ENCODE peak calls at places on chromosomes 6 and 20, in nine cellular contexts. Q is neural progenitor cell, G is IMR-90, A is fibroblast of lung, S is GM23248, F is PC-3, W is HCT116, P is Karpas-422, E is GM23338. K is an unnamed sample.

GRCh38 chr20:39553120-39553519 is 591.0 kb downstream of the DHX35 start:
- DNase-seq in E (no peak), A (no peak), P (no peak), G (no peak), Q (no peak), S (no peak), F (no peak), W (no peak), K (no peak)

GRCh38 chr6:7332090-7332745 is 19.2 kb upstream of the SSR1 start:
- DNase-seq in F (no peak), Q (peak; percentile 12), G (no peak), W (no peak), A (no peak), S (peak; percentile 40), P (no peak), E (no peak), K (no peak)

GRCh38 chr6:127475135-127475822 is 16.1 kb upstream of the KIAA0408 start:
- DNase-seq in G (no peak), A (no peak), P (no peak), F (no peak), Q (no peak), W (no peak), E (no peak), S (no peak), K (no peak)

GRCh38 chr20:13777171-13777601 is 7.5 kb downstream of the ESF1 start:
- DNase-seq in S (peak; percentile 54), W (peak; percentile 6), A (peak; percentile 39), P (no peak), G (peak; percentile 59), Q (no peak), E (no peak), F (peak; percentile 8), K (no peak)

GRCh38 chr6:43851204-43851855 is 81.3 kb downstream of the VEGFA start:
- DNase-seq in W (no peak), F (no peak), S (peak; percentile 89), A (peak; percentile 90), E (peak; percentile 41), P (no peak), G (peak; percentile 73), Q (no peak), K (no peak)

GRCh38 chr20:6718660-6719059 is 48.8 kb upstream of the BMP2 start:
- DNase-seq in G (no peak), F (peak; percentile 88), A (peak; percentile 20), S (peak; percentile 39), P (no peak), Q (no peak), W (no peak), E (peak; percentile 16), K (no peak)

GRCh38 chr6:125953502-125953875 is 3.1 kb upstream of the HINT3 start:
- DNase-seq in W (no peak), P (peak; percentile 76), E (peak; percentile 76), F (peak; percentile 61), S (no peak), A (no peak), G (no peak), Q (peak; percentile 56), K (peak; percentile 34)

GRCh38 chr6:159252955-159253508 is 83.8 kb downstream of the FNDC1 start:
- DNase-seq in Q (peak; percentile 68), P (peak; percentile 77), S (peak; percentile 58), A (peak; percentile 81), E (peak; percentile 88), W (peak; percentile 33), F (peak; percentile 39), G (peak; percentile 45), K (peak; percentile 68)

GRCh38 chr20:54550776-54551396 is 75.5 kb downstream of the DOK5 start:
- DNase-seq in A (peak; percentile 71), Q (no peak), S (peak; percentile 33), W (no peak), F (no peak), G (peak; percentile 40), P (no peak), E (no peak), K (no peak)

GRCh38 chr6:30002871-30003270 is 58.2 kb upstream of the POLR1H start:
- DNase-seq in W (no peak), E (no peak), P (no peak), S (peak; percentile 79), F (peak; percentile 69), Q (no peak), A (peak; percentile 27), G (peak; percentile 48), K (no peak)

GRCh38 chr20:41616228-41616627 is 1.9 kb downstream of the CHD6 start:
- DNase-seq in F (no peak), A (no peak), P (no peak), Q (no peak), E (no peak), W (no peak), S (peak; percentile 67), G (peak; percentile 19), K (no peak)
- H3K27ac ChIP-seq in F (no peak overlapping the region), A (no peak overlapping the region), P (no peak overlapping the region), Q (no peak overlapping the region), E (no peak overlapping the region), W (no peak overlapping the region), S (peak overlapping the region; percentile 90), G (no peak overlapping the region), K (no peak overlapping the region)

GRCh38 chr6:1819007-1819406 is 209.3 kb downstream of the FOXC1 start:
- DNase-seq in F (no peak), Q (no peak), A (no peak), P (no peak), S (peak; percentile 28), G (no peak), E (no peak), W (no peak), K (no peak)

GRCh38 chr6:1821188-1822183 is 211.8 kb downstream of the FOXC1 start:
- DNase-seq in Q (no peak), A (peak; percentile 56), P (no peak), W (no peak), G (peak; percentile 31), F (no peak), S (peak; percentile 63), E (no peak), K (no peak)

GRCh38 chr6:1817033-1817761 is 207.5 kb downstream of the FOXC1 start:
- DNase-seq in G (peak; percentile 70), E (no peak), F (no peak), W (no peak), Q (no peak), S (peak; percentile 52), P (no peak), A (peak; percentile 82), K (no peak)

GRCh38 chr6:1820165-1820564 is 210.4 kb downstream of the FOXC1 start:
- DNase-seq in F (no peak), P (no peak), E (no peak), Q (no peak), W (no peak), G (peak; percentile 69), A (peak; percentile 59), S (peak; percentile 52), K (no peak)

GRCh38 chr6:1820714-1821113 is 211.0 kb downstream of the FOXC1 start:
- DNase-seq in P (no peak), A (no peak), Q (no peak), F (no peak), E (no peak), W (no peak), G (no peak), S (peak; percentile 14), K (no peak)
- H3K4me3 ChIP-seq in P (no peak overlapping the region), A (no peak overlapping the region), Q (no peak overlapping the region), F (no peak overlapping the region), E (no peak overlapping the region), W (no peak overlapping the region), G (no peak overlapping the region), S (peak overlapping the region; percentile 60), K (no peak overlapping the region)

GRCh38 chr6:24854077-24854670 is 55.5 kb upstream of the ARMH2 start:
- DNase-seq in S (no peak), G (no peak), Q (no peak), F (no peak), W (no peak), E (no peak), P (no peak), A (no peak), K (no peak)

GRCh38 chr6:24849713-24850112 is 51.0 kb upstream of the ARMH2 start:
- DNase-seq in F (no peak), A (no peak), Q (no peak), E (no peak), P (no peak), G (no peak), S (no peak), W (no peak), K (no peak)

GRCh38 chr6:24847402-24847801 is 48.7 kb upstream of the ARMH2 start:
- DNase-seq in Q (no peak), A (no peak), E (no peak), G (no peak), S (no peak), P (no peak), F (no peak), W (no peak), K (no peak)

GRCh38 chr6:24848461-24848860 is 49.7 kb upstream of the ARMH2 start:
- DNase-seq in A (no peak), E (no peak), W (no peak), P (no peak), Q (no peak), S (no peak), G (no peak), F (no peak), K (no peak)

GRCh38 chr6:24851086-24851485 is 52.4 kb upstream of the ARMH2 start:
- DNase-seq in S (no peak), F (no peak), W (no peak), Q (no peak), E (no peak), A (no peak), G (no peak), P (no peak), K (no peak)
- H3K4me2 ChIP-seq in S (no peak overlapping the region), F (no peak overlapping the region), W (no peak overlapping the region), Q (no peak overlapping the region), E (no peak overlapping the region), A (no peak overlapping the region), G (no peak overlapping the region), P (no peak overlapping the region), K (no peak overlapping the region)

GRCh38 chr6:21808551-21809181 is 215.1 kb downstream of the SOX4 start:
- DNase-seq in Q (no peak), E (no peak), G (no peak), A (peak; percentile 52), F (no peak), W (no peak), P (no peak), S (peak; percentile 22), K (no peak)

GRCh38 chr6:21804941-21805610 is 211.5 kb downstream of the SOX4 start:
- DNase-seq in A (peak; percentile 84), Q (no peak), E (no peak), W (no peak), S (no peak), F (no peak), P (no peak), G (peak; percentile 55), K (no peak)

GRCh38 chr6:21807299-21807698 is 213.7 kb downstream of the SOX4 start:
- DNase-seq in Q (no peak), A (no peak), G (no peak), E (no peak), S (no peak), W (no peak), P (no peak), F (no peak), K (no peak)

GRCh38 chr6:21811484-21811883 is 217.9 kb downstream of the SOX4 start:
- DNase-seq in P (no peak), E (no peak), S (no peak), A (no peak), Q (no peak), W (no peak), F (peak; percentile 16), G (no peak), K (no peak)

DNA sequence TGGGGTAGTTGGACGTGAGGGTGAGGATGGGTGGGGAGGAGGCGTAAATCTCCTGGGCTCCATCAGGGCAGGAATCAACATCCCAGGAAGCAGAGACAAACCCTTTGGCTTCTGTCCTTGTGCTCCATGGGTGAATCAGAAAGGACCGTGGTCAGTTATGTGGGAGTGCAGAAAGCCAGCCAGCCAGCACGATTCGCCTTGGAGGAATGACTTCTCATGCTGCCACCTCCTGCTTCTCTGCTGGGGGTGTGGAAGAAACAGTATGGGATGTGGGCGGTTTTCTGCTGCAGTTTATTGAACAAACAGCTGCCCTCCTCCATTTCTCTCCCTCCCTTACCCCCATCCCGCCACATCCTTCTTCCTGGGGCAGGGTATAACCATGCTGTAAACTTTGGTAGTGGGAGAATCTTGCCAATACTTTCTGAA is 214.5 kb downstream of the SOX4 start:
- DNase-seq in W (no peak), P (no peak), S (peak; percentile 87), E (no peak), A (peak; percentile 87), G (peak; percentile 78), F (peak; percentile 65), Q (no peak), K (no peak)
- H3K27ac ChIP-seq in W (no peak overlapping the region), P (no peak overlapping the region), S (peak overlapping the region; percentile 14), E (no peak overlapping the region), A (no peak overlapping the region), G (peak overlapping the region; percentile 57), F (no peak overlapping the region), Q (no peak overlapping the region), K (no peak overlapping the region)